ENCODE peak calls at places on chromosome 7, in five cellular contexts. M, U, R, A and S are unnamed samples.

GRCh38 chr7:112908106-112908505 is 117.9 kb upstream of the TMEM168 start:
- DNase-seq in M (no peak), U (no peak), R (no peak), A (no peak), S (no peak)

GRCh38 chr7:17633099-17633498 is 307.2 kb downstream of the SNX13 start:
- DNase-seq in M (no peak), U (no peak), R (no peak), A (no peak), S (peak)

GRCh38 chr7:13198741-13199140 is 511.3 kb downstream of the ARL4A start:
- DNase-seq in M (no peak), U (no peak), R (no peak), A (no peak), S (no peak)

GRCh38 chr7:128827248-128827958 is 2.8 kb upstream of the FLNC start:
- DNase-seq in M (no peak), U (no peak), R (no peak), A (no peak), S (no peak)

GRCh38 chr7:149838992-149839408 is 825 bp downstream of the ZNF862 start:
- DNase-seq in M (no peak), U (no peak), R (no peak), A (no peak), S (no peak)

GRCh38 chr7:134440067-134440466 is 18.8 kb downstream of the AKR1B1 start:
- DNase-seq in M (no peak), U (no peak), R (no peak), A (no peak), S (no peak)

GRCh38 chr7:48140001-48140681 is 31.1 kb upstream of the ABCA13 start:
- DNase-seq in M (no peak), U (no peak), R (no peak), A (no peak), S (no peak)

GRCh38 chr7:22726849-22727792 is at the start of gene IL6:
- DNase-seq in M (no peak), U (peak), R (no peak), A (peak), S (peak)

GRCh38 chr7:26900283-26900682 is 35.9 kb upstream of the SKAP2 start:
- DNase-seq in M (no peak), U (no peak), R (no peak), A (no peak), S (no peak)

GRCh38 chr7:100372256-100372655 is 1.0 kb upstream of the PILRA start:
- DNase-seq in M (no peak), U (no peak), R (no peak), A (no peak), S (peak)

GRCh38 chr7:1940402-1940786 is 270.3 kb downstream of the ELFN1 start:
- DNase-seq in M (peak), U (no peak), R (peak), A (peak), S (no peak)

GRCh38 chr7:139105037-139105382 is 4.5 kb downstream of the ZC3HAV1 start:
- DNase-seq in M (no peak), U (no peak), R (no peak), A (no peak), S (no peak)

GRCh38 chr7:107813524-107813923 is 10.5 kb upstream of the SLC26A3 start:
- DNase-seq in M (no peak), U (no peak), R (no peak), A (no peak), S (no peak)

GRCh38 chr7:19001854-19002253 is 115.6 kb downstream of the TWIST1 start:
- DNase-seq in M (no peak), U (no peak), R (no peak), A (no peak), S (no peak)

GRCh38 chr7:139749545-139749944 is 28.3 kb downstream of the HIPK2 start:
- DNase-seq in M (no peak), U (no peak), R (no peak), A (no peak), S (no peak)

GRCh38 chr7:116246357-116246756 is 36.0 kb downstream of the TES start:
- DNase-seq in M (no peak), U (no peak), R (no peak), A (no peak), S (no peak)

GRCh38 chr7:84231157-84231556 is 36.6 kb upstream of the SEMA3A start:
- DNase-seq in M (no peak), U (no peak), R (no peak), A (no peak), S (peak)